ENCODE peak calls at places on chromosomes 13 and 19, in four cellular contexts. One of them, this sample, is unnamed.

GRCh38 chr19:11137542-11138384 is 17.8 kb downstream of the SPC24 start:
- DNase-seq in H1: no peak
- DNase-seq in WTC11: peak
- DNase-seq in K562: peak
- DNase-seq in this sample: peak

GRCh38 chr19:19057720-19058119 is 6.1 kb upstream of the SLC25A42 start:
- DNase-seq in WTC11: no peak
- DNase-seq in H1: no peak
- DNase-seq in K562: no peak
- DNase-seq in this sample: no peak

GRCh38 chr13:110838867-110839538 is 75.9 kb downstream of the ANKRD10 start:
- DNase-seq in WTC11: no peak
- DNase-seq in H1: no peak
- DNase-seq in K562: no peak
- DNase-seq in this sample: no peak

GRCh38 chr13:89695343-89696257 is 1651.9 kb upstream of the MIR17HG start:
- DNase-seq in WTC11: peak
- DNase-seq in K562: peak
- DNase-seq in H1: peak
- DNase-seq in this sample: peak

GRCh38 chr19:44741258-44741731 is 7.2 kb upstream of the BCL3 start:
- DNase-seq in K562: no peak
- DNase-seq in WTC11: no peak
- DNase-seq in H1: no peak
- DNase-seq in this sample: no peak

GRCh38 chr13:40063278-40063698 is 407.8 kb downstream of the COG6 start:
- DNase-seq in WTC11: no peak
- DNase-seq in H1: no peak
- DNase-seq in K562: no peak
- DNase-seq in this sample: no peak

GRCh38 chr19:41548954-41549688 is 26.8 kb upstream of the CEACAM21 start:
- DNase-seq in H1: no peak
- DNase-seq in K562: no peak
- DNase-seq in WTC11: no peak
- DNase-seq in this sample: no peak

GRCh38 chr13:94112731-94113130 is 366.8 kb downstream of the DCT start:
- DNase-seq in WTC11: no peak
- DNase-seq in K562: no peak
- DNase-seq in H1: no peak
- DNase-seq in this sample: no peak

GRCh38 chr13:42484396-42484795 is 89.6 kb upstream of the TNFSF11 start:
- DNase-seq in WTC11: no peak
- DNase-seq in K562: no peak
- DNase-seq in H1: no peak
- DNase-seq in this sample: no peak

GRCh38 chr19:14166448-14166847 is 30.1 kb upstream of the ASF1B start:
- DNase-seq in H1: no peak
- DNase-seq in K562: no peak
- DNase-seq in WTC11: no peak
- DNase-seq in this sample: no peak

GRCh38 chr13:52737900-52738299 is 1.7 kb downstream of the CNMD start:
- DNase-seq in WTC11: no peak
- DNase-seq in H1: no peak
- DNase-seq in K562: no peak
- DNase-seq in this sample: no peak

GRCh38 chr13:95535243-95535642 is 17.3 kb upstream of the CLDN10 start:
- DNase-seq in H1: no peak
- DNase-seq in WTC11: no peak
- DNase-seq in K562: no peak
- DNase-seq in this sample: peak

GRCh38 chr19:39448271-39448670 is 2.9 kb downstream of the SUPT5H start:
- DNase-seq in WTC11: no peak
- DNase-seq in H1: no peak
- DNase-seq in K562: no peak
- DNase-seq in this sample: no peak

GRCh38 chr13:43128504-43128929 is 105.1 kb downstream of the DNAJC15 start:
- DNase-seq in H1: no peak
- DNase-seq in K562: no peak
- DNase-seq in WTC11: no peak
- DNase-seq in this sample: no peak

GRCh38 chr13:102721800-102722231 is 27.0 kb upstream of the METTL21C start:
- DNase-seq in WTC11: no peak
- DNase-seq in K562: no peak
- DNase-seq in H1: no peak
- DNase-seq in this sample: no peak

GRCh38 chr19:1407662-1408299 is 395 bp downstream of the DAZAP1 start:
- DNase-seq in WTC11: no peak
- DNase-seq in K562: peak
- DNase-seq in H1: no peak
- DNase-seq in this sample: no peak

GRCh38 chr13:90686438-90686837 is 661.0 kb upstream of the MIR17HG start:
- DNase-seq in H1: no peak
- DNase-seq in K562: no peak
- DNase-seq in WTC11: no peak
- DNase-seq in this sample: no peak

GRCh38 chr19:15936173-15936572 is 1.8 kb upstream of the CYP4F11 start:
- DNase-seq in H1: no peak
- DNase-seq in WTC11: no peak
- DNase-seq in K562: no peak
- DNase-seq in this sample: no peak

GRCh38 chr13:67148219-67148583 is 81.9 kb downstream of the PCDH9 start:
- DNase-seq in WTC11: no peak
- DNase-seq in H1: no peak
- DNase-seq in K562: no peak
- DNase-seq in this sample: no peak

GRCh38 chr19:14459703-14460102 is 15.5 kb downstream of the PTGER1 start:
- DNase-seq in WTC11: no peak
- DNase-seq in K562: no peak
- DNase-seq in H1: no peak
- DNase-seq in this sample: no peak

GRCh38 chr19:18488403-18488723 is 33.5 kb downstream of the ELL start:
- DNase-seq in K562: no peak
- DNase-seq in H1: no peak
- DNase-seq in WTC11: no peak
- DNase-seq in this sample: no peak

GRCh38 chr19:907183-907853 is 5.7 kb downstream of the R3HDM4 start:
- DNase-seq in H1: no peak
- DNase-seq in K562: peak
- DNase-seq in WTC11: no peak
- DNase-seq in this sample: no peak

GRCh38 chr13:42041684-42042035 is 6.8 kb upstream of the DGKH start:
- DNase-seq in K562: peak
- DNase-seq in H1: no peak
- DNase-seq in WTC11: peak
- DNase-seq in this sample: no peak

GRCh38 chr19:6023085-6023682 is 45.2 kb upstream of the RANBP3 start:
- DNase-seq in H1: no peak
- DNase-seq in K562: no peak
- DNase-seq in WTC11: no peak
- DNase-seq in this sample: no peak

GRCh38 chr19:48461651-48461981 is 6.2 kb downstream of the KCNJ14 start:
- DNase-seq in K562: no peak
- DNase-seq in H1: no peak
- DNase-seq in WTC11: no peak
- DNase-seq in this sample: no peak

GRCh38 chr19:13881692-13882418 is 4.9 kb downstream of the NANOS3 start:
- DNase-seq in WTC11: no peak
- DNase-seq in H1: no peak
- DNase-seq in K562: no peak
- DNase-seq in this sample: no peak

DNA sequence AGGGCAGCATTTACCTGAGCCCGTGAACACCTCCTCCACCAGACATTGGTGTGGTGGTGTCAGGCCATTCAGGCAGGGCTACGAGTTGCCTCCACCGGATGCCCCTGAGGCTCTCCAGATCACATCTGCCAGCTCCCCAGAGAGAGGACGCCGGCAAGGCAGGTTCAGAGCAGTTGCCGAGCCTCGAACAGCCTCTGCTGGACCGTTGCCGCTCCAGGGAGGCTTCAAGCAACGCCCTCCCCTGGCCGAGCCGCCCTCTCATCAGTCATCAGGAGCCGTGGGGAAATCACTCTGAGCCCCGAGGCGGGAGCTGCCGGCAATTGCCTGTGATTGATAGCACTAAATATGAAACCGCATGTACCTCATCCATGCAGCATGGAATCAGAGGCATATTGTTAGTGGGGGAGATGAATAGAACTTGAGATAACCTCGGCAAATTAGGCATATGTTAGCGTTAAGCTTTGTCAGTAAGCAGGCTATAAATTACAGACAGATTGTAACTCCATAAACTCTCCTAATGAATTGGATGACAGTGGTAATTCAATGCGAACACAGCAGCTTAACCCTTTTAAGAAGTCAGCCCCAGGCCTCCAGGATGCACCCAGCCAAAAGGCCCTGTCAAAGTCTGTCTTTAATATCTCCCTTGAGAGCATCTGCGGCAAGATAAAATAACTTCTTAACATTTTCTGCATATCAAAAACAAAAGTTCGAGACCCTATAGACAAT is 29.8 kb upstream of the SPACA7 start:
- DNase-seq in H1: no peak
- DNase-seq in WTC11: peak
- DNase-seq in K562: no peak
- DNase-seq in this sample: no peak
- TF ChIP-seq ATF3 in H1: no peak
- TF ChIP-seq ATF3 in WTC11: no peak
- TF ChIP-seq ATF3 in K562: no peak
- TF ChIP-seq ATF3 in this sample: no peak

GRCh38 chr19:46606681-46607440 is 5.7 kb downstream of the CALM3 start:
- DNase-seq in K562: peak
- DNase-seq in H1: no peak
- DNase-seq in WTC11: peak
- DNase-seq in this sample: no peak
- TF ChIP-seq ATF3 in K562: no peak
- TF ChIP-seq ATF3 in H1: no peak
- TF ChIP-seq ATF3 in WTC11: no peak
- TF ChIP-seq ATF3 in this sample: no peak

GRCh38 chr13:38348890-38349289 is 761 bp upstream of the UFM1 start:
- DNase-seq in H1: no peak
- DNase-seq in WTC11: no peak
- DNase-seq in K562: no peak
- DNase-seq in this sample: no peak
- TF ChIP-seq ATF3 in H1: no peak
- TF ChIP-seq ATF3 in WTC11: no peak
- TF ChIP-seq ATF3 in K562: no peak
- TF ChIP-seq ATF3 in this sample: no peak

DNA sequence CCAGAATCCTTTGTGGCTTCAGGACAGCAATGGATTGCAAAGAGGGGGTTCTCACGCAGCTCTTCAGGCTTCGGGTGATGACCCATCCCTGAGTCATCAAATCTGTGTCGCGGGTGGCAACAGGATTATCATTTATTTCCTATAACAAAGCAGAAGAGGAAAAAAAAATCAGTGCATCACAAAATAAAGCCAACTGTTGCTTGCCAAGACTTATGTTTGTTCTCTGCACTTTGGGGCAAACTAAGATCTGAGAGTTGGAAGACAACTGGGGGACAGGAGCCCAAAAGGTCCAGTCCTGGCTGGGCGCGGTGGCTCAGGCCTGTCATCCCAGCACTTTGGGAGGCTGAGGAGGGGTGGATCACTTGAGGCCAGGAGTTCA is 6.4 kb downstream of the GNA15 start:
- DNase-seq in H1: no peak
- DNase-seq in K562: no peak
- DNase-seq in WTC11: no peak
- DNase-seq in this sample: no peak
- TF ChIP-seq ATF3 in H1: no peak
- TF ChIP-seq ATF3 in K562: no peak
- TF ChIP-seq ATF3 in WTC11: no peak
- TF ChIP-seq ATF3 in this sample: no peak

This sample was measured in HepG2.